ENCODE peak calls at places on chromosomes 2 and 18, in six cellular contexts. T is upper lobe of right lung, C is A549, M is foreskin keratinocyte, B is ovary, P is testis. K is an unnamed sample.

GRCh38 chr2:130252880-130253645 is 54.8 kb upstream of the TUBA3E start:
- DNase-seq in T (no peak), C (peak; percentile 56), M (peak; percentile 31), B (no peak), P (no peak), K (no peak)

GRCh38 chr2:75174981-75175380 is 24.3 kb downstream of the TACR1 start:
- DNase-seq in T (no peak), C (no peak), M (no peak), B (no peak), P (no peak), K (no peak)

GRCh38 chr2:236679906-236680305 is 110.3 kb downstream of the ACKR3 start:
- DNase-seq in T (no peak), C (no peak), M (peak; percentile 74), B (no peak), P (no peak), K (no peak)

GRCh38 chr2:3265981-3266726 is 111.5 kb downstream of the EIPR1 start:
- DNase-seq in T (no peak), C (no peak), M (no peak), B (no peak), P (no peak), K (no peak)

GRCh38 chr18:11729556-11729955 is 40.5 kb downstream of the GNAL start:
- DNase-seq in T (no peak), C (no peak), M (no peak), B (no peak), P (no peak), K (no peak)

GRCh38 chr2:106099691-106100090 is 94.4 kb downstream of the UXS1 start:
- DNase-seq in T (no peak), C (no peak), M (no peak), B (no peak), P (no peak), K (no peak)

GRCh38 chr2:67476808-67477790 is 80.0 kb downstream of the ETAA1 start:
- DNase-seq in T (no peak), C (peak; percentile 65), M (no peak), B (peak; percentile 15), P (no peak), K (peak; percentile 5)

GRCh38 chr18:55302337-55302833 is 285.6 kb downstream of the TCF4 start:
- DNase-seq in T (no peak), C (no peak), M (no peak), B (no peak), P (no peak), K (no peak)

GRCh38 chr2:95021847-95022246 is 3.7 kb upstream of the MAL start:
- DNase-seq in T (no peak), C (no peak), M (no peak), B (no peak), P (no peak), K (no peak)

GRCh38 chr2:176211110-176211509 is 22.6 kb downstream of the HOXD1 start:
- DNase-seq in T (no peak), C (no peak), M (no peak), B (no peak), P (no peak), K (no peak)

GRCh38 chr18:31970617-31971016 is 27.7 kb upstream of the TRAPPC8 start:
- DNase-seq in T (no peak), C (no peak), M (no peak), B (no peak), P (no peak), K (no peak)

GRCh38 chr2:1626271-1626681 is 118.0 kb downstream of the PXDN start:
- DNase-seq in T (peak; percentile 49), C (no peak), M (no peak), B (no peak), P (no peak), K (no peak)

GRCh38 chr2:241802806-241803318 is 6.1 kb upstream of the NEU4 start:
- DNase-seq in T (peak; percentile 57), C (no peak), M (no peak), B (peak; percentile 19), P (no peak), K (no peak)

GRCh38 chr2:201270293-201271001 is 10.1 kb downstream of the CASP8 start:
- DNase-seq in T (no peak), C (no peak), M (no peak), B (no peak), P (no peak), K (no peak)
- TF ChIP-seq CTCF in T (no peak), C (no peak), M (no peak), B (no peak), P (no peak), K (no peak)

GRCh38 chr2:101145406-101145805 is 5.8 kb downstream of the TBC1D8 start:
- DNase-seq in T (no peak), C (peak; percentile 43), M (no peak), B (no peak), P (no peak), K (no peak)

GRCh38 chr2:101147062-101147461 is 4.1 kb downstream of the TBC1D8 start:
- DNase-seq in T (no peak), C (no peak), M (no peak), B (no peak), P (no peak), K (no peak)

GRCh38 chr2:101148777-101149176 is 2.4 kb downstream of the TBC1D8 start:
- DNase-seq in T (no peak), C (no peak), M (no peak), B (no peak), P (no peak), K (no peak)

GRCh38 chr2:101147971-101148370 is 3.2 kb downstream of the TBC1D8 start:
- DNase-seq in T (no peak), C (no peak), M (no peak), B (no peak), P (no peak), K (no peak)

DNA sequence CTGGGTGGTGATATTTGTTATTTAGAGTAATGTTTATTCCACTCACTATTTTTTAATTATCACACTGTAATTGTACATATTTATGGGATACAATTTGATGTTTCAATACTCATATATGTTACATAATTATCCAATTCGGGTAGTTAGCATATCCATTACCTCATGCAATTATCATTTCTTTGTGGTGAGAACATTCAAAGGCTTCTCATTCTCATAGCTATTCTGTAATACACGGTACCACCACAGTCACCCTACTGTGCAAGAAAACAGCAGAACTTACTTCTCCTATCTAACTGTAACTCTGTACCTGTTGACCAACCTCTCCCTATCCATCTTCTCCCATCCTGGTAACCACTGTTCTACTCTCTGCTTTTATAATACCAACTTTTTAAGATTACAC is 4.6 kb downstream of the TBC1D8 start:
- DNase-seq in T (no peak), C (no peak), M (no peak), B (no peak), P (no peak), K (no peak)
- H3K4me1 ChIP-seq in T (peaks cover 7% of the 10 kb centered on the region), C (peaks cover 57% of the 10 kb centered on the region), M (peaks cover 24% of the 10 kb centered on the region), B (peaks cover 7% of the 10 kb centered on the region), P (peaks cover 15% of the 10 kb centered on the region), K (peaks cover 8% of the 10 kb centered on the region)

GRCh38 chr2:182667321-182667695 is 48.7 kb upstream of the DNAJC10 start:
- DNase-seq in T (no peak), C (no peak), M (no peak), B (no peak), P (no peak), K (no peak)
- TF ChIP-seq CTCF in T (no peak), C (no peak), M (no peak), B (no peak), P (no peak), K (no peak)

DNA sequence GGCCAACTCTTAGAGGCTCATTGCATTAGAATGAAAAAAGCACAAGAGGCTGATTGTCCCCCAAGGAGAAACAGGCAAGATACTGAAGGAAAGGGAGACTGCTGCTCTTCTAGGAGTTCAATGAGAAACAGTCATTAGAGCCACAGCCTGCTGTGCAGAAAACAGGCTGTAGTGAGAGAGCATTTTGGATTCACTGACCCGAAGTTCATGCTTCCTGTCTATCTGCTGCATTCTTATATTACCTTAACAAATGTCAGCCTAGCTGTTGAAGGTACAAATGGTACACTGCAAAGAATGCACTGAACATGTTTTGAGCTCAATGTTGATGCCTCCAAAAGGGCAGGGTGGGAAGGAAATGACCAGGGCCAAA is 423.4 kb downstream of the SETBP1 start:
- DNase-seq in T (no peak), C (no peak), M (no peak), B (no peak), P (no peak), K (no peak)
- H3K4me1 ChIP-seq in T (no peaks in the 10 kb centered on the region), C (no peaks in the 10 kb centered on the region), M (no peaks in the 10 kb centered on the region), B (no peaks in the 10 kb centered on the region), P (no peaks in the 10 kb centered on the region), K (no peaks in the 10 kb centered on the region)

GRCh38 chr2:188766086-188766856 is 207.9 kb upstream of the COL3A1 start:
- DNase-seq in T (no peak), C (no peak), M (no peak), B (no peak), P (no peak), K (no peak)

GRCh38 chr2:188770296-188770695 is 203.9 kb upstream of the COL3A1 start:
- DNase-seq in T (no peak), C (no peak), M (no peak), B (no peak), P (no peak), K (peak; percentile 69)

GRCh38 chr2:188765522-188765921 is 208.7 kb upstream of the COL3A1 start:
- DNase-seq in T (no peak), C (peak; percentile 30), M (peak; percentile 42), B (no peak), P (no peak), K (peak; percentile 8)
- TF ChIP-seq CTCF in T (no peak), C (peak; percentile 29), M (peak; percentile 71), B (no peak), P (no peak), K (peak; percentile 14)

GRCh38 chr2:228875152-228875875 is 395.8 kb downstream of the PID1 start:
- DNase-seq in T (no peak), C (no peak), M (no peak), B (no peak), P (no peak), K (no peak)
- H3K4me1 ChIP-seq in T (no peaks in the 10 kb centered on the region), C (no peaks in the 10 kb centered on the region), M (no peaks in the 10 kb centered on the region), B (no peaks in the 10 kb centered on the region), P (no peaks in the 10 kb centered on the region), K (no peaks in the 10 kb centered on the region)

GRCh38 chr2:230902180-230902899 is 22.7 kb downstream of the GPR55 start:
- DNase-seq in T (peak; percentile 67), C (peak; percentile 75), M (no peak), B (peak; percentile 5), P (peak; percentile 67), K (peak; percentile 28)
- TF ChIP-seq CTCF in T (peak; percentile 81), C (peak; percentile 74), M (peak; percentile 84), B (no peak), P (peak; percentile 40), K (peak; percentile 52)

GRCh38 chr2:237732070-237732469 is 66.5 kb upstream of the RBM44 start:
- DNase-seq in T (no peak), C (no peak), M (no peak), B (no peak), P (peak; percentile 12), K (no peak)
- H3K4me1 ChIP-seq in T (peaks cover 83% of the 10 kb centered on the region), C (peaks cover 68% of the 10 kb centered on the region), M (peaks cover 11% of the 10 kb centered on the region), B (peaks cover 9% of the 10 kb centered on the region), P (peaks cover 14% of the 10 kb centered on the region), K (peaks cover 67% of the 10 kb centered on the region)

K was measured in thyroid gland.